ENCODE peak calls at places on chromosomes 5 and 9, in four cellular contexts. E is K562, L is GM12878, B is HepG2. Z is an unnamed sample.

GRCh38 chr5:95641803-95642220 is 4.8 kb upstream of the RFESD start:
- DNase-seq in B (peak), L (no peak), E (no peak), Z (no peak)

GRCh38 chr9:119004618-119004990 is 364.6 kb downstream of the BRINP1 start:
- DNase-seq in L (no peak), B (peak), E (no peak), Z (no peak)

GRCh38 chr9:86563350-86563749 is 209.1 kb upstream of the TUT7 start:
- DNase-seq in E (no peak), L (no peak), B (no peak), Z (no peak)

GRCh38 chr5:177232761-177233160 is 70.8 kb downstream of the RAB24 start:
- DNase-seq in B (no peak), L (no peak), E (no peak), Z (no peak)

GRCh38 chr5:87195616-87196015 is 72.1 kb upstream of the RASA1 start:
- DNase-seq in E (no peak), L (no peak), B (no peak), Z (no peak)

GRCh38 chr5:1793301-1793740 is 6.3 kb downstream of the MRPL36 start:
- DNase-seq in E (no peak), B (no peak), L (no peak), Z (no peak)

GRCh38 chr5:95823241-95823737 is 763 bp upstream of the GLRX start:
- DNase-seq in L (no peak), E (no peak), B (no peak), Z (no peak)

GRCh38 chr5:95779611-95780010 is 42.9 kb downstream of the GLRX start:
- DNase-seq in E (no peak), B (no peak), L (no peak), Z (no peak)

GRCh38 chr5:16550316-16550952 is 66.4 kb downstream of the RETREG1 start:
- DNase-seq in B (peak), L (no peak), E (peak), Z (peak)

GRCh38 chr5:150153957-150154617 is 1.6 kb downstream of the PDGFRB start:
- DNase-seq in L (no peak), E (no peak), B (peak), Z (no peak)

GRCh38 chr5:173823721-173824567 is 64.2 kb upstream of the CPEB4 start:
- DNase-seq in E (no peak), B (peak), L (no peak), Z (no peak)

GRCh38 chr9:121393318-121393717 is 23.3 kb upstream of the STOM start:
- DNase-seq in L (no peak), B (no peak), E (peak), Z (no peak)

GRCh38 chr5:135423158-135423925 is 23.8 kb downstream of the DCANP1 start:
- DNase-seq in B (peak), L (no peak), E (no peak), Z (no peak)

GRCh38 chr5:107673368-107674136 is 2.8 kb upstream of the EFNA5 start:
- DNase-seq in L (peak), E (peak), B (peak), Z (peak)

GRCh38 chr5:159581502-159582249 is 251.4 kb upstream of the IL12B start:
- DNase-seq in B (no peak), E (no peak), L (no peak), Z (no peak)

GRCh38 chr5:6611561-6612256 is 21.1 kb downstream of the NSUN2 start:
- DNase-seq in E (no peak), L (no peak), B (no peak), Z (no peak)

GRCh38 chr5:127041571-127041970 is 11.2 kb upstream of the MARCHF3 start:
- DNase-seq in E (no peak), L (no peak), B (no peak), Z (no peak)

GRCh38 chr5:7844901-7845300 is 6.0 kb downstream of the CFAP90 start:
- DNase-seq in L (no peak), B (no peak), E (no peak), Z (no peak)

GRCh38 chr9:105242557-105242956 is 1.9 kb upstream of the SLC44A1 start:
- DNase-seq in B (no peak), L (no peak), E (no peak), Z (no peak)

GRCh38 chr5:124704594-124705284 is 41.7 kb downstream of the ZNF608 start:
- DNase-seq in B (peak), E (no peak), L (peak), Z (no peak)

GRCh38 chr5:172583931-172584511 is 57.0 kb upstream of the NEURL1B start:
- DNase-seq in B (no peak), L (no peak), E (no peak), Z (no peak)

GRCh38 chr9:106689089-106689488 is 173.9 kb upstream of the ZNF462 start:
- DNase-seq in E (no peak), B (no peak), L (no peak), Z (no peak)

GRCh38 chr9:17776735-17777134 is 197.9 kb downstream of the SH3GL2 start:
- DNase-seq in L (no peak), B (no peak), E (no peak), Z (no peak)

GRCh38 chr9:22528485-22528884 is 81.9 kb downstream of the DMRTA1 start:
- DNase-seq in E (no peak), L (no peak), B (no peak), Z (no peak)

GRCh38 chr5:81606150-81606549 is 144.7 kb downstream of the SSBP2 start:
- DNase-seq in E (peak), B (no peak), L (no peak), Z (no peak)

GRCh38 chr9:21927752-21928151 is 66.4 kb downstream of the CDKN2A start:
- DNase-seq in E (no peak), B (no peak), L (no peak), Z (no peak)

GRCh38 chr9:133978226-133979123 is 13.6 kb downstream of the VAV2 start:
- DNase-seq in E (no peak), L (no peak), B (peak), Z (peak)

GRCh38 chr5:73454379-73455036 is 5.9 kb upstream of the FOXD1 start:
- DNase-seq in E (peak), L (no peak), B (peak), Z (peak)
- TF ChIP-seq NR2C2 in E (no peak), L (no peak), B (no peak), Z (no peak)

DNA sequence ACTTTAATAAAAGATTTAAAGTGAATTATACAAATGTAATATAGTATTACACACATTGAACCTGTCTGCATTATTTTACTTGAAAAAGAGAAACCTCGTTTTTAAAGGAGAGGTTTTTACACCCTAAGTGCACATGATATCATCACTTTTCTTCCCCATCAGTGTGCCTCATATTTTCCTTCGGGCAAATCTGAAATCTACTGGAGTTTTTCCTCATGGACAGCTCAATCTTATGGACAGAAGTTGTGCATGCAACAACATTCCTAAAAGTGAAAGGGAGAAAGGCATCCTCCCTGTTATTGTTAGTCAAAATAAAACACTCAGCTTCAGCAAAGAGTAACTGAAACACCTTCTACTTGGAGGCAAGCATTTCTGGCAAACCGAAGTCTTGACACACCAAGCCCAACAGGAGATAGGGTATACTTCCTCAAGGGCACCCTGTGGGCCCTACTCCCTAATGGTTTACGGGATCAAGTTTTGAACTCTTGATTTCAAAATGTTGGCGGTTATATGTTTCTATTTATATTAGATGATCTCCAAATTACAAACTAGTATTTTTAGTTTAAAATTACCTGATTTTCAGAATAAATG is 217.9 kb downstream of the BNC2 start:
- DNase-seq in L (no peak), B (no peak), E (no peak), Z (no peak)
- TF ChIP-seq NR2C2 in L (no peak), B (no peak), E (no peak), Z (no peak)

DNA sequence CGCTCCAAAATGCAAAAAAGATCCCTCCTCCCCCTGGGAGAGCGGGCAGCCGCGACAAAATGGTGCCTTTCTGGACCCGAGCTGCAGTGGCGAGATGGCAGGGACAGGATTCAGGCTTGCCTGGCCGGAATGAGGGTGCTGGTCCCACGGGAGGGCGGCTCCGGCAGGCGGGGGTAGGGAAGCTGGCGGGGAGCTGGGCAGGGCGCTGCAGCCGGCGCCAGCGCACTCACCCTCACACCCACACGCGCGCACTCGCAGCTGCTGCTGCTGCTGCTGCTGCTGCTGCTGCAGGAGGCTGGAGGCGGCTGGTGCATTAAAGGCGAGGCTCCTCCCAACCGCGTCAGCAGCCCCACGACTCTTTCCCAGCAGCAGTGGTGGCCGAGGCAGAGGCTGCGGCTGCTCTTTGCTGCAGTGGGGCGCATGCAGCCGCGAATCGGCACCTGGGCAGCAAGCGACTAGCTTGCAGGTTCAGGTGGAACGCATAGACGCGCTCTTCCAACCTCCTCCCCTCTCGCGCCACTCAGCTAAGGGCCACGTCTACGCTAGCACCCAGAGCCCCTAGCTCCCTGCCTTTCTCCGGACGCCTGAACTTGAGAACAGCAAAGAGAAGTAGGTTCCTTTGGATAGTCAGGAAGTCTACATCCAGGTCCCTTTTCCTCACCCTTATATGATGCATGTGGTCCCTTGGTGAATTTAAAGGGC is at the start of gene PPP2R2B:
- DNase-seq in L (no peak), E (no peak), B (no peak), Z (peak)
- TF ChIP-seq NR2C2 in L (no peak), E (no peak), B (no peak), Z (no peak)

DNA sequence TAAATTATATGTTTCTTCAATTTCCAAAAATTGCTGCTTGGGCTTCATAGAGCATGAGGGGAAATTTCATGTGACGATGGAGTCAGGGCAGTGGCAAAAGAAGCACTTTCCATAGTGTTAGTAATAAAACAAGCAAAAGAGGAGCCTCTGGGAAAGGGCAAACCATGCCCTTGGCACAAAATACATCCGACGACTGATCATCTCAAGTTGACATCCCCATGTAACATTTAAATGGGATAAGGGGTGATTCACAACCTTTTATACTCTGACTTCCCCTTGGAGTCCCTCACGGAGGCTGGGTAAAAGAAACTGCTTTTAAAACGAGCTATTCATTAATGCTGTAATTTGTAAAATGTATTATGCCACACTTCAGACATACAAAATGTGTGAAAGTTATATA is 161.4 kb upstream of the DMRT1 start:
- DNase-seq in E (no peak), L (no peak), B (no peak), Z (no peak)
- TF ChIP-seq NR2C2 in E (no peak), L (no peak), B (no peak), Z (no peak)

GRCh38 chr5:45038366-45038987 is 229.7 kb downstream of the MRPS30 start:
- DNase-seq in B (peak), L (no peak), E (peak), Z (no peak)
- TF ChIP-seq NR2C2 in B (no peak), L (no peak), E (no peak), Z (no peak)